ENCODE peak calls at places on chromosomes 7 and 10, in ten cellular contexts. F is AG09309, Y is A549, G is psoas muscle, W is sigmoid colon, U is GM12878, I is heart right ventricle, X is fibroblast of pulmonary artery, J is endothelial cell, V is cardiac fibroblast. O is an unnamed sample.

GRCh38 chr10:120456626-120457430 is at the start of gene PLPP4:
- DNase-seq in F (no peak), Y (no peak), G (no peak), W (no peak), U (no peak), I (peak), X (peak), J (peak), V (no peak), O (no peak)

GRCh38 chr7:1666251-1666778 is 3.8 kb upstream of the ELFN1 start:
- DNase-seq in F (no peak), Y (peak), G (peak), W (peak), U (no peak), I (no peak), X (no peak), J (peak), V (no peak), O (no peak)

GRCh38 chr10:51937313-51937712 is 237.9 kb upstream of the CSTF2T start:
- DNase-seq in F (peak), Y (no peak), G (no peak), W (no peak), U (no peak), I (no peak), X (peak), J (no peak), V (peak), O (no peak)

GRCh38 chr7:1725199-1725701 is 55.2 kb downstream of the ELFN1 start:
- DNase-seq in F (no peak), Y (no peak), G (peak), W (no peak), U (no peak), I (peak), X (no peak), J (no peak), V (peak), O (no peak)

GRCh38 chr10:53898532-53898931 is 902.5 kb downstream of the PCDH15 start:
- DNase-seq in F (no peak), Y (no peak), G (no peak), W (no peak), U (no peak), I (no peak), X (no peak), J (no peak), V (no peak), O (no peak)

GRCh38 chr10:29630205-29631048 is 4.3 kb downstream of the SVIL start:
- DNase-seq in F (no peak), Y (no peak), G (no peak), W (no peak), U (no peak), I (no peak), X (no peak), J (no peak), V (no peak), O (no peak)

GRCh38 chr7:35424869-35425495 is 171.1 kb upstream of the TBX20 start:
- DNase-seq in F (peak), Y (peak), G (peak), W (no peak), U (no peak), I (peak), X (peak), J (peak), V (peak), O (peak)

GRCh38 chr10:133523631-133524203 is 3.4 kb upstream of the CYP2E1 start:
- DNase-seq in F (no peak), Y (no peak), G (no peak), W (no peak), U (no peak), I (no peak), X (no peak), J (no peak), V (no peak), O (peak)

GRCh38 chr7:80675090-80675489 is 36.6 kb downstream of the CD36 start:
- DNase-seq in F (no peak), Y (no peak), G (no peak), W (no peak), U (no peak), I (no peak), X (no peak), J (no peak), V (no peak), O (no peak)

GRCh38 chr10:11284291-11285085 is 266.8 kb downstream of the CELF2 start:
- DNase-seq in F (no peak), Y (no peak), G (no peak), W (no peak), U (no peak), I (no peak), X (no peak), J (no peak), V (no peak), O (no peak)

GRCh38 chr7:76424413-76425111 is at the start of gene ZP3:
- DNase-seq in F (no peak), Y (no peak), G (no peak), W (no peak), U (peak), I (no peak), X (no peak), J (no peak), V (no peak), O (no peak)

GRCh38 chr7:25772802-25773201 is 379.2 kb upstream of the NFE2L3 start:
- DNase-seq in F (no peak), Y (no peak), G (no peak), W (no peak), U (no peak), I (no peak), X (no peak), J (no peak), V (no peak), O (no peak)

GRCh38 chr10:132404911-132405462 is 8.0 kb downstream of the PWWP2B start:
- DNase-seq in F (no peak), Y (no peak), G (no peak), W (no peak), U (no peak), I (no peak), X (no peak), J (peak), V (no peak), O (no peak)

GRCh38 chr10:92699518-92700272 is 9.9 kb downstream of the HHEX start:
- DNase-seq in F (no peak), Y (peak), G (no peak), W (no peak), U (no peak), I (peak), X (peak), J (peak), V (peak), O (no peak)

GRCh38 chr7:37336259-37336658 is 112.4 kb downstream of the ELMO1 start:
- DNase-seq in F (no peak), Y (no peak), G (no peak), W (no peak), U (peak), I (no peak), X (no peak), J (no peak), V (no peak), O (no peak)

GRCh38 chr7:77799078-77799964 is 748 bp downstream of the PHTF2 start:
- DNase-seq in F (no peak), Y (peak), G (peak), W (peak), U (no peak), I (peak), X (peak), J (peak), V (peak), O (no peak)

GRCh38 chr10:73506491-73506890 is 10.7 kb upstream of the PPP3CB start:
- DNase-seq in F (no peak), Y (no peak), G (no peak), W (no peak), U (no peak), I (no peak), X (no peak), J (no peak), V (peak), O (no peak)

GRCh38 chr10:25226775-25227682 is 52.2 kb downstream of the GPR158 start:
- DNase-seq in F (peak), Y (no peak), G (no peak), W (no peak), U (peak), I (peak), X (peak), J (peak), V (peak), O (peak)

GRCh38 chr10:23912884-23913401 is 296.0 kb upstream of the KIAA1217 start:
- DNase-seq in F (no peak), Y (no peak), G (no peak), W (no peak), U (no peak), I (no peak), X (no peak), J (no peak), V (no peak), O (no peak)

GRCh38 chr7:106823631-106824030 is 41.5 kb upstream of the PIK3CG start:
- DNase-seq in F (no peak), Y (no peak), G (no peak), W (no peak), U (no peak), I (no peak), X (no peak), J (no peak), V (no peak), O (no peak)

GRCh38 chr10:89373916-89374711 is 3.7 kb upstream of the IFIT1B start:
- DNase-seq in F (peak), Y (no peak), G (peak), W (peak), U (no peak), I (peak), X (peak), J (no peak), V (peak), O (peak)

GRCh38 chr10:121772890-121773289 is 154.9 kb downstream of the ATE1 start:
- DNase-seq in F (no peak), Y (no peak), G (no peak), W (no peak), U (no peak), I (no peak), X (peak), J (no peak), V (no peak), O (no peak)

GRCh38 chr10:89853796-89854195 is 152.4 kb downstream of the KIF20B start:
- DNase-seq in F (no peak), Y (no peak), G (no peak), W (no peak), U (no peak), I (no peak), X (no peak), J (peak), V (no peak), O (no peak)

GRCh38 chr7:85730016-85730415 is 543.2 kb upstream of the SEMA3D start:
- DNase-seq in F (no peak), Y (no peak), G (no peak), W (no peak), U (no peak), I (no peak), X (peak), J (no peak), V (peak), O (no peak)

GRCh38 chr10:63197304-63198092 is 64.4 kb downstream of the NRBF2 start:
- DNase-seq in F (peak), Y (no peak), G (no peak), W (no peak), U (no peak), I (no peak), X (peak), J (no peak), V (peak), O (no peak)

GRCh38 chr10:123451607-123452245 is 214.4 kb upstream of the GPR26 start:
- DNase-seq in F (no peak), Y (peak), G (no peak), W (peak), U (no peak), I (no peak), X (no peak), J (no peak), V (no peak), O (no peak)

GRCh38 chr7:116138202-116138801 is 72.0 kb upstream of the TES start:
- DNase-seq in F (peak), Y (peak), G (no peak), W (no peak), U (no peak), I (no peak), X (peak), J (peak), V (peak), O (peak)

GRCh38 chr7:82677064-82677463 is 233.5 kb upstream of the CACNA2D1 start:
- DNase-seq in F (no peak), Y (no peak), G (no peak), W (no peak), U (no peak), I (no peak), X (no peak), J (no peak), V (no peak), O (no peak)

GRCh38 chr7:78143661-78144060 is 345.1 kb downstream of the PHTF2 start:
- DNase-seq in F (no peak), Y (no peak), G (no peak), W (no peak), U (no peak), I (no peak), X (no peak), J (no peak), V (no peak), O (no peak)

GRCh38 chr10:27736396-27736795 is 9.2 kb downstream of the MKX start:
- DNase-seq in F (no peak), Y (no peak), G (no peak), W (no peak), U (no peak), I (no peak), X (no peak), J (no peak), V (no peak), O (no peak)

GRCh38 chr7:80825499-80825898 is 93.4 kb downstream of the SEMA3C start:
- DNase-seq in F (no peak), Y (no peak), G (no peak), W (no peak), U (no peak), I (no peak), X (no peak), J (no peak), V (no peak), O (no peak)

DNA sequence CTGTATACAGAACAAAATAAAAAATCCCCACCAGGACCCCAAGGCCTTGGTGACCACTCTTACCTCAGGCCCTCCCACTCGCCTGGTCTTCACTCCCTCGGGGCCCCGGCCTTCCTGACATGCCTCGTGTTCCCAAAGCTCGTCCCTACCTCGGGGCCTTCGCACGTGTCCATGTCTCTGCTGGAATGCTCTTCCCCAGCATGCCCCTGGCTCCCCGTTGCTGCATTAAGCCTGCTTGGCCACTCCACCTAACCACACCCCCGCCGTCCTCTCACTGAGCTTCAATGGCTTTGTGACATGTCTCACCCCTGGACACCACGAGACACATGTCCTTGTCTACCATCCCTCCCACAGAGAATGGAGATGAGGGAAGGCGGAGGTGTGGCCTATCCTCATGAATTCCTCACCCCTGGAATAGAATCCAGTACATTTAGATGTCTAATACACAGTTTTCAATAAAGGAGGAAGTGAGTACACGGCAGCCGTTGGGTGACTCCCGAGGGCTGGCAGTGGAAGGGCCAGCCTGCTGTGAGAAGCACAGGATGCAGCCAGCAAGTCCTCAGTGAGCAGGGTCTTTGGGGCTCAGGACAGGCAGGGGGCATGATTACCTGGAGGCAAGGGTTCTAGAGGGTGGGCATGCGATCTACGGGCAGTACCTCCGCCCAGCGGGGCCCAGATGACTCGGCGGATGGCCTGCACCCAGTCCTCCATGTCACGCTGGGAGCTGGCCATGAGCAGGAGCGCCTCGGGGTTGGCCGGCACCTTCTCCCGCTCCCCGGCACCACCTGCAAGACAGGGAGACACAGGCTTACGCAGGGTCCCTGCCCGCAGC is 125.7 kb downstream of the ARHGAP22 start:
- DNase-seq in F (no peak), Y (no peak), G (no peak), W (peak), U (no peak), I (no peak), X (no peak), J (no peak), V (no peak), O (no peak)
- TF ChIP-seq CTCF in F (no peak), Y (no peak), G (no peak), W (no peak), U (no peak), I (no peak), X (no peak), J (no peak), V (no peak), O (no peak)

GRCh38 chr10:58712982-58713381 is 200.3 kb downstream of the BICC1 start:
- DNase-seq in F (no peak), Y (no peak), G (no peak), W (no peak), U (no peak), I (no peak), X (no peak), J (no peak), V (peak), O (no peak)
- TF ChIP-seq CTCF in F (peak), Y (peak), G (no peak), W (no peak), U (no peak), I (no peak), X (peak), J (peak), V (peak), O (peak)

DNA sequence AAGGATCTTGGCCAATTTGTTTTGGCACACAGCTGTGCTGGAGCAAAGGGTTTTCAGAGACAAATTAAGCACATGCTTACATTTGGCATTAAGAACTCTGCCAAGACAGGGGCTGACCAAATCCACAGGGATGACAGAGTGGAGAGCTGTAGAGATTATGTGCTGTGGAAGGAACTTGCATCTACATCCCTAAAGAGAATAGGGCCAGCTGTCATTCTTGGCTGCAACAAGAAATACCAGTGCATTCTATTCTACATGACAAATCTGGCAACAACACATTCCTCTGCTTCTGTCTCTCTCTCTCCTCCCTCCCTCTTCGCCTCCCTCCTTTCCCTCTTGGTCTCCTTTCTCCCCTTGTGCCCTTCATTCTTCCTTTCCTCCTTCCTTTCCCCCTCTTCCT is 75.6 kb downstream of the POM121L12 start:
- DNase-seq in F (no peak), Y (no peak), G (no peak), W (no peak), U (no peak), I (no peak), X (peak), J (no peak), V (peak), O (no peak)
- TF ChIP-seq CTCF in F (no peak), Y (no peak), G (no peak), W (no peak), U (no peak), I (no peak), X (no peak), J (no peak), V (no peak), O (no peak)

GRCh38 chr7:4849390-4849789 is 12.4 kb downstream of the PAPOLB start:
- DNase-seq in F (no peak), Y (peak), G (no peak), W (no peak), U (no peak), I (no peak), X (peak), J (no peak), V (peak), O (no peak)
- TF ChIP-seq CTCF in F (peak), Y (peak), G (peak), W (peak), U (peak), I (peak), X (peak), J (no peak), V (peak), O (peak)

GRCh38 chr7:118352854-118353453 is 128.4 kb downstream of the ANKRD7 start:
- DNase-seq in F (no peak), Y (no peak), G (no peak), W (no peak), U (no peak), I (no peak), X (peak), J (no peak), V (peak), O (no peak)
- TF ChIP-seq CTCF in F (no peak), Y (peak), G (peak), W (no peak), U (peak), I (peak), X (no peak), J (no peak), V (no peak), O (peak)

DNA sequence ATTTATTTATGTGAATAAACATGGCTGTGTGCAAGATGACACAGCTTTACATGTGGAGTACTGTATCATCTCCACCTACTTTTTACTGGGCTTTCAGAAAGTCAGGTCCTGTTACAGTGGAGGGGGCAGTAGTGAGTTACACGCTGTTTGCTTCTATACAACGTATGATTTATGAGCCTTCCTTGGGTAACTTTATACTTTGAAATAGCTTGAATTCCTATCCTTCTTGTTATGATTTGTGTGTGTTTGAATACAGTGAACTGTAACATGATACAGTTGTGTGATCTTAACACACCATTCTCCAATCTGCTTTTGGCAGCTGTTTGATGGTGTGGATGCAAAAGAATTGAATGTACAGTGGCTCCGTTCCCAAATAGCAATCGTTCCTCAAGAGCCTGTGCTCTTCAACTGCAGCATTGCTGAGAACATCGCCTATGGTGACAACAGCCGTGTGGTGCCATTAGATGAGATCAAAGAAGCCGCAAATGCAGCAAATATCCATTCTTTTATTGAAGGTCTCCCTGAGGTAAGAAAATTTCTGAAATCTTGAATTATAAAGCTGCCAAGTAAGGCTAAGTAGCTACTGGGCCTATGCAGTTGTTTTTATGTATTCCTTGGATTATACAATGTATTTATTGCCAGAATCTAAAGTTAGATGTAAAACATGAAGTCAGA is 41.6 kb downstream of the SP8 start:
- DNase-seq in F (no peak), Y (no peak), G (no peak), W (no peak), U (no peak), I (no peak), X (no peak), J (no peak), V (no peak), O (no peak)
- TF ChIP-seq CTCF in F (no peak), Y (peak), G (no peak), W (no peak), U (no peak), I (no peak), X (no peak), J (no peak), V (no peak), O (peak)

DNA sequence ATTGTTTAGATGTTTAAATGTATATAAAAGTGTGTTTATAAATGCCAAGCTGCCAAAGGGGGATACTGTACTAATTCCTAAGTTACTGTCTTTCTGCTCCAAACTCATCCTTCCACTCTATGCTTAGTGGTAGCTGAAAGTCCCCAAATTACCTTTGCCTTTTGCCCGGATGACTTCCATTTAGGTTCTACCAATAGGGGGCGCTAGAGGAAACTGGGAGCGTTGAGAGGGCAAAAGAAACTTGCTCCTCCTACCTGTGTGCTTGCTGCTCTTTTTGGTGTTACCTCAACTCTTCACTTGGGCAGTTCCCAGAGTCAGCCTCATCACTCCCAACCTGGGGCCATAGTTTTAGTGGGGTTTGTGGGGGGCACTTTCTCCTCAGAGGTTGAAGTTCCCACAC is 5.9 kb upstream of the OR2A25 start:
- DNase-seq in F (no peak), Y (no peak), G (no peak), W (no peak), U (no peak), I (no peak), X (no peak), J (no peak), V (no peak), O (no peak)
- TF ChIP-seq CTCF in F (peak), Y (no peak), G (no peak), W (no peak), U (peak), I (peak), X (peak), J (peak), V (peak), O (peak)